ENCODE peak calls at places on chromosomes 12 and 14, in seven cellular contexts. One of them, this sample, is unnamed.

GRCh38 chr14:76456891-76457586 is 81.1 kb downstream of the ESRRB start:
- DNase-seq in cardiac septum: no peak
- DNase-seq in T-cell: no peak
- DNase-seq in stimulated activated CD4-positive, alpha-beta T cell treated with anti-CD3 and anti-CD28 coated beads, Interleukin-2, amount 100 ng/mL, for 48 hours: no peak
- DNase-seq in fibroblast of pulmonary artery: no peak
- DNase-seq in choroid plexus epithelial cell: no peak
- DNase-seq in effector CD4-positive, alpha-beta T cell: no peak
- DNase-seq in this sample: no peak

GRCh38 chr12:22532317-22532716 is 12.0 kb downstream of the C2CD5 start:
- DNase-seq in cardiac septum: no peak
- DNase-seq in T-cell: no peak
- DNase-seq in stimulated activated CD4-positive, alpha-beta T cell treated with anti-CD3 and anti-CD28 coated beads, Interleukin-2, amount 100 ng/mL, for 48 hours: no peak
- DNase-seq in fibroblast of pulmonary artery: no peak
- DNase-seq in choroid plexus epithelial cell: no peak
- DNase-seq in effector CD4-positive, alpha-beta T cell: no peak
- DNase-seq in this sample: no peak

GRCh38 chr14:67738740-67739504 is 37.2 kb downstream of the RDH12 start:
- DNase-seq in cardiac septum: no peak
- DNase-seq in T-cell: no peak
- DNase-seq in stimulated activated CD4-positive, alpha-beta T cell treated with anti-CD3 and anti-CD28 coated beads, Interleukin-2, amount 100 ng/mL, for 48 hours: no peak
- DNase-seq in fibroblast of pulmonary artery: peak
- DNase-seq in choroid plexus epithelial cell: peak
- DNase-seq in effector CD4-positive, alpha-beta T cell: no peak
- DNase-seq in this sample: no peak

GRCh38 chr12:182381-182883 is 31.5 kb downstream of the SLC6A12 start:
- DNase-seq in cardiac septum: no peak
- DNase-seq in T-cell: no peak
- DNase-seq in stimulated activated CD4-positive, alpha-beta T cell treated with anti-CD3 and anti-CD28 coated beads, Interleukin-2, amount 100 ng/mL, for 48 hours: no peak
- DNase-seq in fibroblast of pulmonary artery: peak
- DNase-seq in choroid plexus epithelial cell: peak
- DNase-seq in effector CD4-positive, alpha-beta T cell: no peak
- DNase-seq in this sample: no peak

GRCh38 chr14:53715390-53715730 is 241.3 kb downstream of the BMP4 start:
- DNase-seq in cardiac septum: no peak
- DNase-seq in T-cell: no peak
- DNase-seq in stimulated activated CD4-positive, alpha-beta T cell treated with anti-CD3 and anti-CD28 coated beads, Interleukin-2, amount 100 ng/mL, for 48 hours: no peak
- DNase-seq in fibroblast of pulmonary artery: peak
- DNase-seq in choroid plexus epithelial cell: peak
- DNase-seq in effector CD4-positive, alpha-beta T cell: no peak
- DNase-seq in this sample: no peak

GRCh38 chr12:48979602-48980388 is 1.7 kb downstream of the WNT1 start:
- DNase-seq in cardiac septum: no peak
- DNase-seq in T-cell: no peak
- DNase-seq in stimulated activated CD4-positive, alpha-beta T cell treated with anti-CD3 and anti-CD28 coated beads, Interleukin-2, amount 100 ng/mL, for 48 hours: peak
- DNase-seq in fibroblast of pulmonary artery: no peak
- DNase-seq in choroid plexus epithelial cell: no peak
- DNase-seq in effector CD4-positive, alpha-beta T cell: peak
- DNase-seq in this sample: peak

GRCh38 chr14:67502867-67503266 is 14.3 kb upstream of the TMEM229B start:
- DNase-seq in cardiac septum: no peak
- DNase-seq in T-cell: no peak
- DNase-seq in stimulated activated CD4-positive, alpha-beta T cell treated with anti-CD3 and anti-CD28 coated beads, Interleukin-2, amount 100 ng/mL, for 48 hours: no peak
- DNase-seq in fibroblast of pulmonary artery: no peak
- DNase-seq in choroid plexus epithelial cell: no peak
- DNase-seq in effector CD4-positive, alpha-beta T cell: no peak
- DNase-seq in this sample: no peak

GRCh38 chr12:17060260-17060659 is 454.3 kb upstream of the LMO3 start:
- DNase-seq in cardiac septum: no peak
- DNase-seq in T-cell: no peak
- DNase-seq in stimulated activated CD4-positive, alpha-beta T cell treated with anti-CD3 and anti-CD28 coated beads, Interleukin-2, amount 100 ng/mL, for 48 hours: no peak
- DNase-seq in fibroblast of pulmonary artery: no peak
- DNase-seq in choroid plexus epithelial cell: no peak
- DNase-seq in effector CD4-positive, alpha-beta T cell: no peak
- DNase-seq in this sample: no peak

GRCh38 chr14:99257122-99257672 is 14.8 kb downstream of the BCL11B start:
- DNase-seq in cardiac septum: no peak
- DNase-seq in T-cell: no peak
- DNase-seq in stimulated activated CD4-positive, alpha-beta T cell treated with anti-CD3 and anti-CD28 coated beads, Interleukin-2, amount 100 ng/mL, for 48 hours: no peak
- DNase-seq in fibroblast of pulmonary artery: no peak
- DNase-seq in choroid plexus epithelial cell: no peak
- DNase-seq in effector CD4-positive, alpha-beta T cell: no peak
- DNase-seq in this sample: no peak

GRCh38 chr14:72634910-72635647 is 258.8 kb downstream of the DPF3 start:
- DNase-seq in cardiac septum: no peak
- DNase-seq in T-cell: no peak
- DNase-seq in stimulated activated CD4-positive, alpha-beta T cell treated with anti-CD3 and anti-CD28 coated beads, Interleukin-2, amount 100 ng/mL, for 48 hours: no peak
- DNase-seq in fibroblast of pulmonary artery: no peak
- DNase-seq in choroid plexus epithelial cell: no peak
- DNase-seq in effector CD4-positive, alpha-beta T cell: no peak
- DNase-seq in this sample: no peak

GRCh38 chr14:51472881-51473280 is 178.8 kb upstream of the FRMD6 start:
- DNase-seq in cardiac septum: no peak
- DNase-seq in T-cell: no peak
- DNase-seq in stimulated activated CD4-positive, alpha-beta T cell treated with anti-CD3 and anti-CD28 coated beads, Interleukin-2, amount 100 ng/mL, for 48 hours: no peak
- DNase-seq in fibroblast of pulmonary artery: no peak
- DNase-seq in choroid plexus epithelial cell: no peak
- DNase-seq in effector CD4-positive, alpha-beta T cell: no peak
- DNase-seq in this sample: no peak

GRCh38 chr12:70709022-70709421 is 71.8 kb upstream of the PTPRB start:
- DNase-seq in cardiac septum: no peak
- DNase-seq in T-cell: no peak
- DNase-seq in stimulated activated CD4-positive, alpha-beta T cell treated with anti-CD3 and anti-CD28 coated beads, Interleukin-2, amount 100 ng/mL, for 48 hours: no peak
- DNase-seq in fibroblast of pulmonary artery: no peak
- DNase-seq in choroid plexus epithelial cell: no peak
- DNase-seq in effector CD4-positive, alpha-beta T cell: no peak
- DNase-seq in this sample: no peak

GRCh38 chr12:13443028-13443427 is 246.5 kb downstream of the EMP1 start:
- DNase-seq in cardiac septum: no peak
- DNase-seq in T-cell: no peak
- DNase-seq in stimulated activated CD4-positive, alpha-beta T cell treated with anti-CD3 and anti-CD28 coated beads, Interleukin-2, amount 100 ng/mL, for 48 hours: no peak
- DNase-seq in fibroblast of pulmonary artery: no peak
- DNase-seq in choroid plexus epithelial cell: no peak
- DNase-seq in effector CD4-positive, alpha-beta T cell: no peak
- DNase-seq in this sample: no peak

GRCh38 chr12:91628656-91629055 is 446.0 kb upstream of the DCN start:
- DNase-seq in cardiac septum: no peak
- DNase-seq in T-cell: no peak
- DNase-seq in stimulated activated CD4-positive, alpha-beta T cell treated with anti-CD3 and anti-CD28 coated beads, Interleukin-2, amount 100 ng/mL, for 48 hours: no peak
- DNase-seq in fibroblast of pulmonary artery: no peak
- DNase-seq in choroid plexus epithelial cell: no peak
- DNase-seq in effector CD4-positive, alpha-beta T cell: no peak
- DNase-seq in this sample: no peak

GRCh38 chr12:28776913-28777312 is 372.2 kb upstream of the FAR2 start:
- DNase-seq in cardiac septum: no peak
- DNase-seq in T-cell: no peak
- DNase-seq in stimulated activated CD4-positive, alpha-beta T cell treated with anti-CD3 and anti-CD28 coated beads, Interleukin-2, amount 100 ng/mL, for 48 hours: no peak
- DNase-seq in fibroblast of pulmonary artery: no peak
- DNase-seq in choroid plexus epithelial cell: no peak
- DNase-seq in effector CD4-positive, alpha-beta T cell: no peak
- DNase-seq in this sample: no peak